ENCODE peak calls at places on chromosomes 5 and 9, in four cellular contexts. One of them, this sample, is unnamed.

GRCh38 chr5:171678631-171679030 is 107.0 kb upstream of the SMIM23 start:
- DNase-seq in A673: no peak
- DNase-seq in astrocyte: no peak
- DNase-seq in ovary: no peak
- DNase-seq in this sample: no peak

GRCh38 chr5:16970826-16971225 is 34.7 kb upstream of the MYO10 start:
- DNase-seq in A673: no peak
- DNase-seq in astrocyte: peak; percentile 34
- DNase-seq in ovary: no peak
- DNase-seq in this sample: no peak

GRCh38 chr5:50853151-50853550 is 186.7 kb downstream of the PARP8 start:
- DNase-seq in A673: no peak
- DNase-seq in astrocyte: no peak
- DNase-seq in ovary: no peak
- DNase-seq in this sample: no peak

GRCh38 chr5:169548315-169548714 is 35.3 kb upstream of the SPDL1 start:
- DNase-seq in A673: peak; percentile 2
- DNase-seq in astrocyte: peak; percentile 39
- DNase-seq in ovary: no peak
- DNase-seq in this sample: no peak

GRCh38 chr9:76716270-76716669 is 48.0 kb upstream of the PCA3 start:
- DNase-seq in A673: no peak
- DNase-seq in astrocyte: peak; percentile 41
- DNase-seq in ovary: no peak
- DNase-seq in this sample: no peak

GRCh38 chr5:142609142-142609541 is 76.7 kb downstream of the FGF1 start:
- DNase-seq in A673: no peak
- DNase-seq in astrocyte: no peak
- DNase-seq in ovary: no peak
- DNase-seq in this sample: no peak

GRCh38 chr9:36903541-36904435 is 130.3 kb downstream of the PAX5 start:
- DNase-seq in A673: no peak
- DNase-seq in astrocyte: peak; percentile 84
- DNase-seq in ovary: peak; percentile 41
- DNase-seq in this sample: no peak

GRCh38 chr9:131837316-131837715 is 97.4 kb upstream of the RAPGEF1 start:
- DNase-seq in A673: no peak
- DNase-seq in astrocyte: no peak
- DNase-seq in ovary: no peak
- DNase-seq in this sample: peak; percentile 51

GRCh38 chr5:115069087-115069968 is 100.4 kb downstream of the TRIM36 start:
- DNase-seq in A673: peak; percentile 74
- DNase-seq in astrocyte: peak; percentile 33
- DNase-seq in ovary: no peak
- DNase-seq in this sample: peak; percentile 56

GRCh38 chr5:57749396-57749795 is 266.8 kb upstream of the ACTBL2 start:
- DNase-seq in A673: no peak
- DNase-seq in astrocyte: no peak
- DNase-seq in ovary: no peak
- DNase-seq in this sample: no peak

GRCh38 chr5:81994679-81995078 is 22.9 kb downstream of the ATG10 start:
- DNase-seq in A673: no peak
- DNase-seq in astrocyte: peak; percentile 25
- DNase-seq in ovary: no peak
- DNase-seq in this sample: no peak

GRCh38 chr9:105004466-105005090 is 76.6 kb upstream of the ABCA1 start:
- DNase-seq in A673: no peak
- DNase-seq in astrocyte: no peak
- DNase-seq in ovary: no peak
- DNase-seq in this sample: no peak

GRCh38 chr5:112687306-112687705 is 50.4 kb upstream of the APC start:
- DNase-seq in A673: no peak
- DNase-seq in astrocyte: no peak
- DNase-seq in ovary: no peak
- DNase-seq in this sample: no peak

GRCh38 chr5:135592312-135593045 is 13.7 kb upstream of the CXCL14 start:
- DNase-seq in A673: no peak
- DNase-seq in astrocyte: no peak
- DNase-seq in ovary: no peak
- DNase-seq in this sample: no peak

GRCh38 chr5:77230727-77231469 is 20.4 kb downstream of the PDE8B start:
- DNase-seq in A673: peak; percentile 21
- DNase-seq in astrocyte: no peak
- DNase-seq in ovary: no peak
- DNase-seq in this sample: no peak

GRCh38 chr5:119873611-119874010 is 244.3 kb downstream of the FAM170A start:
- DNase-seq in A673: peak; percentile 61
- DNase-seq in astrocyte: no peak
- DNase-seq in ovary: no peak
- DNase-seq in this sample: no peak

GRCh38 chr9:36149197-36149596 is 12.7 kb downstream of the GLIPR2 start:
- DNase-seq in A673: no peak
- DNase-seq in astrocyte: peak; percentile 86
- DNase-seq in ovary: peak; percentile 43
- DNase-seq in this sample: no peak

GRCh38 chr5:167578977-167579700 is 712.3 kb upstream of the WWC1 start:
- DNase-seq in A673: no peak
- DNase-seq in astrocyte: peak; percentile 91
- DNase-seq in ovary: no peak
- DNase-seq in this sample: no peak

GRCh38 chr5:180330810-180331646 is 22.1 kb downstream of the GFPT2 start:
- DNase-seq in A673: no peak
- DNase-seq in astrocyte: peak; percentile 100
- DNase-seq in ovary: peak; percentile 66
- DNase-seq in this sample: no peak

GRCh38 chr5:100903036-100903887 is at the start of gene ST8SIA4:
- DNase-seq in A673: peak; percentile 71
- DNase-seq in astrocyte: peak; percentile 73
- DNase-seq in ovary: peak; percentile 30
- DNase-seq in this sample: peak; percentile 73

GRCh38 chr5:160312139-160312959 is at the start of gene CCNJL:
- DNase-seq in A673: peak; percentile 78
- DNase-seq in astrocyte: peak; percentile 25
- DNase-seq in ovary: peak; percentile 86
- DNase-seq in this sample: peak; percentile 71

DNA sequence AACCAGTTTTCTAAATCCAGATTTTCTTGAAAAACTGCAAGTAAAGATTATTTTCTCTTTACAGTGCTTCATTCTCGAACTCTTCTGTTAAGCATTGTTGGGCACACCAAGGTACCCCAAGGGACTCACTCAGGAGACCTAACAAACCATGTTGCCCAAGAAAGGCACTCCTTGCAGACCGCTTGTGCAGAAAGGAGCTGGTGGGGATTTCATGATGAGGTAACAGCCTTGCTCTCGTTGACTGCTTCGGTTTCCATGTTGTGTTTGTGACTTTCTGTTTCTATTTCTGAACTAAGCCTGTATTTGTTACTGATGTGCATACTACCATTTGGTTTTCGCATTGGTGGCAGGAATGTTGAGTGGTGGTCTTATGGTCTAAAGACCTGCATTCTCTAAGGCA is 266.6 kb upstream of the DAP start:
- DNase-seq in A673: no peak
- DNase-seq in astrocyte: no peak
- DNase-seq in ovary: no peak
- DNase-seq in this sample: no peak
- H3K27ac ChIP-seq in A673: no peak overlapping the region
- H3K27ac ChIP-seq in astrocyte: no peak overlapping the region
- H3K27ac ChIP-seq in ovary: no peak overlapping the region
- H3K27ac ChIP-seq in this sample: no peak overlapping the region

GRCh38 chr9:137951107-137951506 is 73.5 kb downstream of the CACNA1B start:
- DNase-seq in A673: no peak
- DNase-seq in astrocyte: no peak
- DNase-seq in ovary: no peak
- DNase-seq in this sample: peak; percentile 6
- H3K9me3 ChIP-seq in A673: peaks cover 13% of the 10 kb centered on the region
- H3K9me3 ChIP-seq in astrocyte: peaks cover 20% of the 10 kb centered on the region
- H3K9me3 ChIP-seq in ovary: no peaks in the 10 kb centered on the region
- H3K9me3 ChIP-seq in this sample: no peaks in the 10 kb centered on the region

DNA sequence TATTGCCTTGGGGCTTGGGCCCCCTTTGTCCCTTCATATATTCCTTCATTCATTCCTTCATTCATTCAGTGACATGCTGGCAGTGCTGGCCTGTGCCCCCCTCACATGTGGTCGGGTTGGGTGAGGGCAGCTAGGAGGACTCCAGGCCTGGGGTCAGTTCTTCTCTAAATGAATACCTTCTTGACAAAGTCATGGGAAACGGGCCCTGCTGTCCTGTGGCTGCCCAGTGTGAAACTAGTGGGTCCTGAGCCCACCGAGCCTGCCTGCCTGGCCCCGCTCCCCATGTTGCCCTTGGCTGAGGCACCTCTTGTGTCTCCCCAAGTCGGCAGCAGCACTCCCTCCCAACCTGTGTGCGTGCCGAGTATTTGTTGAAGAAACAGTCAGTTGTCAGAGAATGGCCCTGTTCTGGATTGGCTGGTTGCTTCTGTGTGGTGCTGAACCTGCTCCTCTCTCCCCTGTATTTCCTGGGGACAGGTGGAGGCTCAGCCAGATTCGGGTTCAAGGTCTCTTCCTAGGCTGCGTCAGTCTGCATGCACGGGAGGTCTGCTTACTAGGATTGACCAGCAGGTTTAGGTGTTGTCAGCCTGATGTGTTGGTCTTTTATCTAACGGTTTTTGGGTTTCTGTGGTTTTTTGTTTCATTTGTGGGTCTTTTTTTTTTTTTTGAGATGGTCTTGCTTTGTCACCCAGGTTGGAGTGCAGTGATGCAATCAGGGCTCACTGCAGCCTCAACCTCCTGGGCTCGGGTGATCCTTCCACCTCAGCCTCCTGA is 3.0 kb upstream of the CEL start:
- DNase-seq in A673: no peak
- DNase-seq in astrocyte: no peak
- DNase-seq in ovary: no peak
- DNase-seq in this sample: no peak
- H3K4me1 ChIP-seq in A673: no peaks in the 10 kb centered on the region
- H3K4me1 ChIP-seq in astrocyte: no peaks in the 10 kb centered on the region
- H3K4me1 ChIP-seq in ovary: no peaks in the 10 kb centered on the region
- H3K4me1 ChIP-seq in this sample: peaks cover 7% of the 10 kb centered on the region

DNA sequence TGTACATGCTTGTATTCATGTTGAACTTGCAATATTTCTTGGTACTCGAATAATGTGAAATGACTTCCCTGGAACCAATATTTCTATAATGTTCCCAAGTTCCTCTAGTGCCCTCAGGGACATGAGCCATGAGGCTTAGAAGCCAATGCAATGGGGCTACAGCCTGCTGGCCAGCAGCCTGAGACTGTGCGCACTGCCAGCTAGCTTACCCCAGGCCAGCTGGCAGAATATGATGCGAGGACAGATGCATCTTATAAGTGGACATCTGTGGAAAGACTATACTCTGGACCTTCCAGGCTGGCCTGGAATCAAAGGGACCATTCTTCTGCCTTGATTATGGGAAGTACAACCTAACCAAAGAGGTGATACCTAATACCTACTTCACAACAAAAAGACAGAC is 1862.0 kb upstream of the ACO1 start:
- DNase-seq in A673: no peak
- DNase-seq in astrocyte: no peak
- DNase-seq in ovary: no peak
- DNase-seq in this sample: no peak
- H3K27ac ChIP-seq in A673: no peak overlapping the region
- H3K27ac ChIP-seq in astrocyte: no peak overlapping the region
- H3K27ac ChIP-seq in ovary: no peak overlapping the region
- H3K27ac ChIP-seq in this sample: no peak overlapping the region

GRCh38 chr5:141241496-141241895 is 3.7 kb upstream of the PCDHB15 start:
- DNase-seq in A673: no peak
- DNase-seq in astrocyte: no peak
- DNase-seq in ovary: no peak
- DNase-seq in this sample: no peak
- H3K9me3 ChIP-seq in A673: peaks cover 49% of the 10 kb centered on the region
- H3K9me3 ChIP-seq in astrocyte: peaks cover 30% of the 10 kb centered on the region
- H3K9me3 ChIP-seq in ovary: peaks cover 10% of the 10 kb centered on the region
- H3K9me3 ChIP-seq in this sample: no peaks in the 10 kb centered on the region

GRCh38 chr9:12625844-12626243 is 67.3 kb upstream of the TYRP1 start:
- DNase-seq in A673: no peak
- DNase-seq in astrocyte: no peak
- DNase-seq in ovary: no peak
- DNase-seq in this sample: no peak

GRCh38 chr9:12627091-12627490 is 66.1 kb upstream of the TYRP1 start:
- DNase-seq in A673: no peak
- DNase-seq in astrocyte: no peak
- DNase-seq in ovary: no peak
- DNase-seq in this sample: no peak

GRCh38 chr9:12629091-12629490 is 64.1 kb upstream of the TYRP1 start:
- DNase-seq in A673: no peak
- DNase-seq in astrocyte: no peak
- DNase-seq in ovary: no peak
- DNase-seq in this sample: no peak

GRCh38 chr9:12631866-12632265 is 61.3 kb upstream of the TYRP1 start:
- DNase-seq in A673: no peak
- DNase-seq in astrocyte: no peak
- DNase-seq in ovary: no peak
- DNase-seq in this sample: no peak

GRCh38 chr9:12628546-12628945 is 64.6 kb upstream of the TYRP1 start:
- DNase-seq in A673: no peak
- DNase-seq in astrocyte: no peak
- DNase-seq in ovary: no peak
- DNase-seq in this sample: no peak
- H3K4me1 ChIP-seq in A673: no peaks in the 10 kb centered on the region
- H3K4me1 ChIP-seq in astrocyte: no peaks in the 10 kb centered on the region
- H3K4me1 ChIP-seq in ovary: no peaks in the 10 kb centered on the region
- H3K4me1 ChIP-seq in this sample: no peaks in the 10 kb centered on the region

GRCh38 chr9:121285835-121286687 is 18.1 kb downstream of the GSN start:
- DNase-seq in A673: peak; percentile 94
- DNase-seq in astrocyte: peak; percentile 56
- DNase-seq in ovary: peak; percentile 71
- DNase-seq in this sample: peak; percentile 78
- H3K27ac ChIP-seq in A673: peak overlapping the region; percentile 89
- H3K27ac ChIP-seq in astrocyte: peak overlapping the region; percentile 97
- H3K27ac ChIP-seq in ovary: peak overlapping the region; percentile 93
- H3K27ac ChIP-seq in this sample: peak overlapping the region; percentile 94

GRCh38 chr5:179110528-179110927 is 50.4 kb downstream of the ZNF354C start:
- DNase-seq in A673: no peak
- DNase-seq in astrocyte: no peak
- DNase-seq in ovary: no peak
- DNase-seq in this sample: peak; percentile 10
- H3K9me3 ChIP-seq in A673: peaks cover 6% of the 10 kb centered on the region
- H3K9me3 ChIP-seq in astrocyte: peaks cover 4% of the 10 kb centered on the region
- H3K9me3 ChIP-seq in ovary: no peaks in the 10 kb centered on the region
- H3K9me3 ChIP-seq in this sample: no peaks in the 10 kb centered on the region

DNA sequence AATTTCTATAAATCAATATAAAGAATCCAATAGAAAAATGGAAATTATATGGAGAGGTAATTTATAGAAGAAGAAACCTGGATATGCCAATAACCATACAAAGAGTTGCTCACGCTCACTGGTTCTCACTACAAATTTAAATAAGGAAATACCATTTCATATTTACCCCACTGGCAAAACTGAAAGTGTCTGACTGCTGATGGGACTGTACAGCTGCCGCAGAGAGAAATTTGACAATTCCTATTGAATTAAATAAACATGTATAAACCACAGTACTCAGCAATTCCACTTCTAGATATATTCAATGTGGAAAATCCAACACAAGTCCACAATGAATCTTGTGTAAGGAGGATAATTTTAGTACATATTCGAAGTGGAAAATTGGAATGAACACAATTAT is 830.4 kb upstream of the GRAMD2B start:
- DNase-seq in A673: no peak
- DNase-seq in astrocyte: no peak
- DNase-seq in ovary: no peak
- DNase-seq in this sample: no peak
- H3K4me1 ChIP-seq in A673: no peaks in the 10 kb centered on the region
- H3K4me1 ChIP-seq in astrocyte: peaks cover 5% of the 10 kb centered on the region
- H3K4me1 ChIP-seq in ovary: peaks cover 6% of the 10 kb centered on the region
- H3K4me1 ChIP-seq in this sample: no peaks in the 10 kb centered on the region

This sample was measured in testis.